ENCODE peak calls at places on chromosomes 16 and 17, in five cellular contexts. E is K562, M is HepG2, R is GM12878, J is H1. I is an unnamed sample.

GRCh38 chr17:19370493-19370960 is 7.8 kb upstream of the MAPK7 start:
- DNase-seq in R (no peak), E (no peak), M (no peak), J (no peak), I (no peak)

GRCh38 chr16:27364493-27365141 is 37.4 kb upstream of the IL21R start:
- DNase-seq in R (no peak), E (no peak), M (peak; percentile 97), J (no peak), I (no peak)

GRCh38 chr17:81332949-81333570 is 38.0 kb upstream of the SLC38A10 start:
- DNase-seq in J (no peak), E (no peak), R (no peak), M (no peak), I (no peak)

GRCh38 chr17:8701221-8701620 is 43.4 kb downstream of the CCDC42 start:
- DNase-seq in E (no peak), M (no peak), R (no peak), J (no peak), I (no peak)

GRCh38 chr16:11256657-11257130 is 690 bp upstream of the SOCS1 start:
- DNase-seq in M (no peak), E (peak; percentile 72), J (no peak), R (no peak), I (no peak)

GRCh38 chr17:35214631-35215273 is 20.6 kb upstream of the SLC35G3 start:
- DNase-seq in R (peak; percentile 8), J (no peak), E (no peak), M (no peak), I (no peak)

GRCh38 chr17:34607917-34608316 is 28.5 kb downstream of the TMEM132E start:
- DNase-seq in M (no peak), E (no peak), J (no peak), R (no peak), I (no peak)

GRCh38 chr16:65789148-65789545 is 577.3 kb upstream of the CDH5 start:
- DNase-seq in E (no peak), R (no peak), J (no peak), M (no peak), I (no peak)

GRCh38 chr16:10681310-10682308 is 13.1 kb downstream of the TEKT5 start:
- DNase-seq in M (no peak), J (no peak), E (no peak), R (no peak), I (no peak)

GRCh38 chr17:60107526-60108257 is 29.0 kb upstream of the HEATR6 start:
- DNase-seq in R (no peak), M (no peak), J (no peak), E (no peak), I (no peak)

GRCh38 chr17:48998557-48999440 is 1.6 kb downstream of the IGF2BP1 start:
- DNase-seq in M (peak; percentile 63), R (no peak), J (no peak), E (peak; percentile 57), I (no peak)

GRCh38 chr17:19337712-19338023 is 24.9 kb downstream of the B9D1 start:
- DNase-seq in E (no peak), J (no peak), M (peak; percentile 41), R (no peak), I (no peak)

GRCh38 chr16:17668411-17668810 is 197.7 kb upstream of the XYLT1 start:
- DNase-seq in E (no peak), R (no peak), J (no peak), M (no peak), I (no peak)

GRCh38 chr16:11408261-11408660 is 63.0 kb downstream of the RMI2 start:
- DNase-seq in M (no peak), J (no peak), E (no peak), R (no peak), I (no peak)

GRCh38 chr17:33240397-33240796 is 52.7 kb downstream of the ASIC2 start:
- DNase-seq in J (no peak), R (no peak), M (no peak), E (no peak), I (no peak)

GRCh38 chr17:69192754-69193153 is 35.9 kb downstream of the ABCA10 start:
- DNase-seq in E (peak; percentile 13), M (no peak), J (no peak), R (no peak), I (no peak)

GRCh38 chr16:84795338-84796053 is 24.3 kb upstream of the CRISPLD2 start:
- DNase-seq in R (no peak), E (no peak), J (no peak), M (no peak), I (no peak)

GRCh38 chr17:35795871-35796265 is 427 bp upstream of the MMP28 start:
- DNase-seq in J (no peak), R (no peak), M (no peak), E (no peak), I (no peak)

GRCh38 chr16:70784692-70785317 is 16.2 kb downstream of the VAC14 start:
- DNase-seq in R (no peak), E (no peak), M (no peak), J (no peak), I (no peak)

GRCh38 chr17:45149669-45150603 is 1.7 kb downstream of the HEXIM1 start:
- DNase-seq in R (no peak), J (no peak), E (peak; percentile 32), M (no peak), I (no peak)

GRCh38 chr17:55778389-55779118 is 27.7 kb downstream of the PCTP start:
- DNase-seq in E (no peak), J (no peak), M (no peak), R (no peak), I (no peak)

GRCh38 chr16:85681255-85681654 is 7.5 kb downstream of the GINS2 start:
- DNase-seq in M (no peak), E (no peak), R (no peak), J (no peak), I (no peak)

GRCh38 chr16:559411-560207 is 585 bp upstream of the PRR35 start:
- DNase-seq in J (no peak), E (no peak), R (no peak), M (no peak), I (no peak)

GRCh38 chr17:44218344-44219125 is 940 bp downstream of the UBTF start:
- DNase-seq in M (peak; percentile 89), E (peak; percentile 84), R (no peak), J (no peak), I (peak; percentile 74)

GRCh38 chr17:57949649-57950048 is 5.6 kb downstream of the CUEDC1 start:
- DNase-seq in R (no peak), E (no peak), J (no peak), M (no peak), I (no peak)

GRCh38 chr16:56789360-56789759 is 59.4 kb downstream of the NUP93 start:
- DNase-seq in M (peak; percentile 69), E (peak; percentile 17), R (no peak), J (no peak), I (peak; percentile 55)

GRCh38 chr17:7354262-7354781 is 634 bp upstream of the TMEM95 start:
- DNase-seq in E (no peak), J (no peak), M (no peak), R (no peak), I (no peak)

GRCh38 chr16:77459534-77460412 is 24.9 kb upstream of the ADAMTS18 start:
- DNase-seq in M (no peak), E (no peak), R (no peak), J (no peak), I (no peak)

GRCh38 chr17:12691173-12691572 is 25.5 kb downstream of the MYOCD start:
- DNase-seq in J (no peak), M (no peak), E (no peak), R (no peak), I (no peak)

DNA sequence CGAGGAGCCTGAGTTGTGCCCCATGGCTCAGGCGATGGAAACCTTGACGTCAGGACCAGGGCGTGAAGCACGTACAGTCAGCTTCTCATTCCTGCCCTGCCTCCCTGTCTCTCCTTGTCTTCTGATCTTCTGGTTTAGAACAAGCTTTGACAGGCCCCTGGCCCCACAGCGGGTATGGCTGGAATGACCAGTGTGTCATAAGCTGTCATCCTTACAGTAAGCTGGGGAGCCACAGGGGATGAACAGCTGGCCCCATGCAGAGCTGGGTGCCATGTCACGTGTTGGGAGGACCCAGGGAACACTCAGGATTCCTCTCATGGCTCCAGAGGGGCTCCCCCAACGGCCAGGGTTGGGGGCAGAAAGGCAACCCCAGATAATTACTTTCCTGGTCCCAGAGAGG is 157.6 kb upstream of the PLCG2 start:
- DNase-seq in M (no peak), R (no peak), J (no peak), E (no peak), I (no peak)
- H3K36me3 ChIP-seq in M (peaks cover 54% of the 10 kb centered on the region), R (peaks cover 7% of the 10 kb centered on the region), J (no peaks in the 10 kb centered on the region), E (peaks cover 44% of the 10 kb centered on the region), I (peaks cover 9% of the 10 kb centered on the region)

GRCh38 chr17:46841561-46842379 is 9.6 kb upstream of the WNT9B start:
- DNase-seq in M (no peak), J (no peak), R (no peak), E (peak; percentile 82), I (no peak)
- TF ChIP-seq SP1 in M (no peak), J (no peak), R (no peak), E (no peak), I (no peak)

DNA sequence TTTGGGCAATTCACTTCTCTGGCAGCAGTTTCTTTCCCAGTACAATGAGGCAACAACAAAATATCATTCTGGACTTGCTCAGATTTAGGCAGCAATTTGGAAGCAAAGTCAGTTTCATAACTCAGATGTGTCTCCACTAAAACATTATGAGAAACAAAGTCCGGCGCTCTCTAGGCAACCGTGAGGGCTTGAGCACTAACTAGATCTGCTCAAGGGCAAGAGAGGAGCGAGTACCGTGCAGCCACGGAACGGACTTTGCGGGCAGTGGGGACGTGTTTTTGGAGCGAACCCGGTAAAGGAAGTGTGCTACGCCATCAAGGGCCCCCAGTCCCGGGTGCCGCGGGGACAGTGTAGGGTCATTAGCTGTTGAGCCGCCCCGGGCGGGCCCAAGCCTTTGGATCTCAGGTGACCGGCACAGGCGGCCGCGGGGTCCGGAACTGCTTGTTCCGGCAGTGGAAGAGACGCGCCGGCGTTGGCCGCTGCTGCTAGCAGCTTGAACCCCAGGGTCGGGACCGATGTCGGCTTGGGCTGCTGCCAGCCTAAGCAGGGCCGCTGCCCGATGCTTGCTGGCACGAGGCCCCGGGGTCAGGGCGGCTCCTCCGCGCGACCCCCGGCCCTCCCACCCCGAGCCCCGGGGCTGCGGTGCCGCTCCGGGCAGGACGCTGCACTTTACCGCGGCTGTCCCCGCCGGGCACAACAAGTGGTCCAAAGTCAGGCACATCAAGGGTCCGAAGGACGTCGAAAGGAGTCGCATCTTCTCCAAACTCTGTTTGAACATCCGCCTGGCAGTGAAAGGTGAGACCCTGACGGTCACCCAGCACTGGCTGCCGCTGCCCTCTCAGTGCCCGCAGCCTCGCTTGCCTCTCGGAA is at the start of gene TACO1:
- DNase-seq in J (peak; percentile 56), E (peak; percentile 92), R (peak; percentile 48), M (peak; percentile 83), I (peak; percentile 79)
- TF ChIP-seq POLR2A in J (peak; percentile 78), E (peak; percentile 87), R (peak; percentile 79), M (peak; percentile 88), I (peak; percentile 73)

GRCh38 chr16:88726408-88726749 is 20.1 kb downstream of the CTU2 start:
- DNase-seq in J (no peak), M (no peak), R (no peak), E (no peak), I (no peak)

GRCh38 chr16:88723911-88724310 is 17.6 kb downstream of the CTU2 start:
- DNase-seq in R (no peak), M (no peak), E (no peak), J (no peak), I (no peak)

GRCh38 chr16:88723507-88723887 is 17.2 kb downstream of the CTU2 start:
- DNase-seq in J (no peak), M (no peak), R (no peak), E (no peak), I (no peak)

GRCh38 chr16:88725609-88726407 is 19.5 kb downstream of the CTU2 start:
- DNase-seq in E (no peak), R (no peak), J (no peak), M (no peak), I (no peak)

GRCh38 chr16:88724855-88725555 is 18.7 kb downstream of the CTU2 start:
- DNase-seq in E (no peak), J (no peak), R (no peak), M (no peak), I (no peak)
- H3K36me3 ChIP-seq in E (peaks cover 86% of the 10 kb centered on the region), J (peaks cover 27% of the 10 kb centered on the region), R (no peaks in the 10 kb centered on the region), M (peaks cover 61% of the 10 kb centered on the region), I (peaks cover 75% of the 10 kb centered on the region)